ENCODE peak calls at places on chromosome 7, in seven cellular contexts. N is HCT116, S is thyroid gland, V is aorta, R is Peyer's patch, K is AG04450, M is mucosa of descending colon. W is an unnamed sample. For H3K9me3, the result is how much of the 10 kb centered on the place peaks cover.

GRCh38 chr7:18786196-18786727 is 290.7 kb downstream of the HDAC9 start:
- DNase-seq in M (no peak), R (no peak), S (no peak), V (no peak), N (no peak), K (no peak), W (no peak)

GRCh38 chr7:2171855-2172254 is 60.9 kb downstream of the MAD1L1 start:
- DNase-seq in M (no peak), V (no peak), N (no peak), K (no peak), R (no peak), S (no peak), W (no peak)

GRCh38 chr7:71548746-71549145 is 416.8 kb downstream of the GALNT17 start:
- DNase-seq in S (no peak), K (no peak), V (no peak), N (no peak), M (no peak), R (no peak), W (no peak)

GRCh38 chr7:29170781-29171180 is 23.8 kb upstream of the CHN2 start:
- DNase-seq in N (no peak), S (no peak), M (no peak), R (no peak), V (no peak), K (no peak), W (no peak)

GRCh38 chr7:142587578-142588191 is 161.6 kb upstream of the PRSS1 start:
- DNase-seq in K (no peak), V (no peak), S (no peak), R (no peak), N (peak), M (no peak), W (no peak)

GRCh38 chr7:87148332-87148955 is 3.8 kb upstream of the DMTF1 start:
- DNase-seq in K (no peak), S (no peak), M (no peak), N (peak), R (no peak), V (no peak), W (no peak)

GRCh38 chr7:10779465-10780399 is 193.9 kb upstream of the PHF14 start:
- DNase-seq in K (no peak), N (no peak), M (no peak), S (no peak), R (no peak), V (no peak), W (no peak)

GRCh38 chr7:39949980-39950472 is at the start of gene CDK13:
- DNase-seq in S (peak), N (peak), K (no peak), V (peak), R (peak), M (peak), W (peak)

GRCh38 chr7:42661312-42661711 is 250.6 kb downstream of the C7orf25 start:
- DNase-seq in R (no peak), N (peak), V (no peak), M (no peak), K (no peak), S (no peak), W (no peak)

GRCh38 chr7:3404490-3404889 is 103.4 kb downstream of the SDK1 start:
- DNase-seq in M (no peak), N (no peak), R (no peak), K (no peak), S (no peak), V (no peak), W (no peak)

GRCh38 chr7:127678947-127679346 is 27.0 kb downstream of the SND1 start:
- DNase-seq in R (no peak), S (no peak), N (no peak), M (no peak), V (no peak), K (peak), W (no peak)

DNA sequence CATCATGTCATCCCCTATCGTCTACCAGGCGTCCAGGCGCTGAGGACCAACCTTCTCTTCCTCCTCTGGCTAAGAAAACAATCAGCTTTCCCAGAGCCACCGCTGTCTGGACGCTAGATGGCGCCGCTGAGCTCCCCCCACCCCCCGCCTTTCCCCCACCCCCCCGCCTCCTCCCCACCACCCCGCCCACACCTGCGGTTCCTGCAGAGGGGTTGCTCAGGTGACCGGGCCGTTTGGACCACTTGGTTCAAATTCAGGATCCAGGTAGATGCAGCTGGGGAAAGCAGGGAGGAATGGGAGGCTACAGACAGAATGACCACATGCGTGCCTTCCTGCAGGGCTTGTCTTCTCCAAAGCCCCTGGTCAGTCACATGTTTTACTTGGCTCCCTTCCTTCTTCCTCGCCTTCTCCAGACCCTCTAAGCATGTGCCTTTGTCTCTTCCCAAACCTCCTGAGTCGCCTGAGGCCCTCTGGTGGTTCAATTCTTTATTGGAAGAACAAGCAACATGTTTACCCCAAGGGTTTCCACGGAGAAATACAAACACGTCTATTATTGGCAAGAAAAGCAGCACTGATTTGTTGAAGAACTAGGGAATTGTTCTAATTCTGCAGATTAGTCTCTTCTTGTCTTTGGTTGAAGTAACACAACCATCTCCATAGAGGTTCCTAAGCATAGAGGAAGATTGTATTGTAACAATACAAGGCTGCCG is 24.7 kb downstream of the AOC1 start:
- DNase-seq in K (peak), M (peak), R (peak), V (no peak), N (peak), S (peak), W (no peak)
- H3K9me3 ChIP-seq in K (under half), M (under half), R (under half), V (under half), N (under half), S (under half), W (under half)

GRCh38 chr7:64908358-64908757 is 5.3 kb downstream of the ZNF273 start:
- DNase-seq in S (no peak), R (no peak), V (no peak), M (no peak), N (no peak), K (no peak), W (no peak)
- H3K9me3 ChIP-seq in S (under half), R (under half), V (under half), M (under half), N (under half), K (under half), W (under half)

GRCh38 chr7:158056761-158057160 is 530.9 kb downstream of the PTPRN2 start:
- DNase-seq in M (no peak), N (no peak), K (no peak), R (no peak), S (no peak), V (peak), W (peak)

GRCh38 chr7:158057446-158057845 is 530.2 kb downstream of the PTPRN2 start:
- DNase-seq in R (no peak), M (no peak), N (no peak), S (no peak), V (peak), K (no peak), W (peak)

GRCh38 chr7:158054611-158055010 is 533.0 kb downstream of the PTPRN2 start:
- DNase-seq in M (no peak), N (no peak), R (no peak), S (no peak), V (peak), K (no peak), W (no peak)

GRCh38 chr7:158054081-158054480 is 533.5 kb downstream of the PTPRN2 start:
- DNase-seq in N (no peak), M (no peak), S (no peak), R (peak), K (no peak), V (peak), W (peak)

GRCh38 chr7:158055726-158056510 is 531.7 kb downstream of the PTPRN2 start:
- DNase-seq in V (peak), N (no peak), M (no peak), K (no peak), S (no peak), R (no peak), W (peak)
- H3K9me3 ChIP-seq in V (under half), N (under half), M (under half), K (half or more), S (under half), R (under half), W (under half)

DNA sequence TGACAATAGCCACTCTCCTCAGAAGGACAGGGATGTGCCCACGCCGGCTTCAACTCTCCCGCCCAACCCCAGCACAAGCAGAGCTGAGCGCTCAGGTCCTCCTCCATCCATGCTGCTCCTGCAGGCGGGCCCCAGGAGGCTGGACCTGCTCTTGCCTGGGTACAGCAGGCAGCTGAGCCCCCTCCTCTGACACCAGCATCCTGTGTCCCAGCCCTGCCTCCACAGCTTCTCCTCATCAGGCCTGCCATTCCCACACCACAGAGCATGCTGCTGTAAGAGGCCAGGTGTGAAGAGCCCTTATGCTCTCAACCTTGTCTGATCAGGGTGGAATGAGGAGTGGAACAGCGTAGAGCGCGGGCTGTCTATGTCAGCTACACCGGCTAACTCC is 302.2 kb downstream of the PTPRN2 start:
- DNase-seq in N (no peak), V (peak), K (no peak), R (no peak), S (no peak), M (no peak), W (no peak)
- H3K9me3 ChIP-seq in N (under half), V (under half), K (half or more), R (under half), S (under half), M (under half), W (under half)

W was measured in left lung.